ENCODE peak calls at places on chromosomes 7 and 10, in four cellular contexts. B is H1, E is A549, T is right lobe of liver. Y is an unnamed sample.

GRCh38 chr10:83539528-83540308 is 599.6 kb upstream of the GHITM start:
- DNase-seq in B (no peak), E (no peak), T (no peak), Y (no peak)

GRCh38 chr10:104622598-104623209 is 18.4 kb upstream of the SORCS3 start:
- DNase-seq in B (peak; percentile 60), E (peak; percentile 45), T (no peak), Y (no peak)

GRCh38 chr10:112229096-112229495 is 45.5 kb upstream of the GPAM start:
- DNase-seq in B (no peak), E (no peak), T (no peak), Y (no peak)

GRCh38 chr10:61078542-61078941 is 134.6 kb upstream of the RHOBTB1 start:
- DNase-seq in B (no peak), E (no peak), T (no peak), Y (no peak)

GRCh38 chr10:20100157-20100556 is 283.9 kb downstream of the PLXDC2 start:
- DNase-seq in B (no peak), E (peak; percentile 5), T (no peak), Y (no peak)

GRCh38 chr7:37065779-37066271 is 341.5 kb upstream of the AOAH start:
- DNase-seq in B (no peak), E (no peak), T (no peak), Y (peak; percentile 22)

GRCh38 chr7:39816462-39817065 is 133.5 kb upstream of the CDK13 start:
- DNase-seq in B (no peak), E (no peak), T (no peak), Y (no peak)

GRCh38 chr7:40324889-40325288 is 190.1 kb downstream of the SUGCT start:
- DNase-seq in B (no peak), E (no peak), T (no peak), Y (no peak)

GRCh38 chr10:118621304-118621942 is 26.0 kb upstream of the PRLHR start:
- DNase-seq in B (no peak), E (no peak), T (no peak), Y (no peak)

GRCh38 chr7:129827467-129827990 is 125.2 kb downstream of the UBE2H start:
- DNase-seq in B (no peak), E (no peak), T (no peak), Y (no peak)

GRCh38 chr10:119633538-119634218 is 17.5 kb upstream of the BAG3 start:
- DNase-seq in B (no peak), E (no peak), T (no peak), Y (no peak)

GRCh38 chr7:11726251-11727155 is 105.5 kb downstream of the THSD7A start:
- DNase-seq in B (no peak), E (no peak), T (no peak), Y (no peak)

GRCh38 chr7:131438969-131439368 is 111.3 kb downstream of the MKLN1 start:
- DNase-seq in B (no peak), E (no peak), T (no peak), Y (no peak)

GRCh38 chr10:24209946-24210491 is 1.1 kb downstream of the KIAA1217 start:
- DNase-seq in B (no peak), E (peak; percentile 14), T (no peak), Y (no peak)

GRCh38 chr10:5692476-5693358 is 8.1 kb downstream of the TASOR2 start:
- DNase-seq in B (peak; percentile 78), E (peak; percentile 55), T (peak; percentile 74), Y (peak; percentile 72)

GRCh38 chr7:5510426-5511045 is 86.9 kb upstream of the TNRC18 start:
- DNase-seq in B (no peak), E (no peak), T (no peak), Y (no peak)

GRCh38 chr7:102146122-102146521 is 140.5 kb upstream of the SH2B2 start:
- DNase-seq in B (no peak), E (no peak), T (no peak), Y (no peak)

GRCh38 chr10:28087675-28088351 is 88.9 kb upstream of the ODAD2 start:
- DNase-seq in B (no peak), E (peak; percentile 10), T (no peak), Y (no peak)

GRCh38 chr7:140596751-140597424 is 43.7 kb downstream of the DENND2A start:
- DNase-seq in B (no peak), E (no peak), T (no peak), Y (no peak)

GRCh38 chr7:129262333-129262732 is 37.5 kb downstream of the AHCYL2 start:
- DNase-seq in B (no peak), E (no peak), T (no peak), Y (no peak)

GRCh38 chr10:42984761-42985325 is 92.0 kb upstream of the RET start:
- DNase-seq in B (peak; percentile 31), E (no peak), T (peak; percentile 44), Y (no peak)

GRCh38 chr10:103692421-103693069 is 162.8 kb downstream of the SH3PXD2A start:
- DNase-seq in B (peak; percentile 71), E (no peak), T (no peak), Y (no peak)

GRCh38 chr10:115125505-115125904 is 32.3 kb downstream of the ATRNL1 start:
- DNase-seq in B (no peak), E (no peak), T (no peak), Y (no peak)

DNA sequence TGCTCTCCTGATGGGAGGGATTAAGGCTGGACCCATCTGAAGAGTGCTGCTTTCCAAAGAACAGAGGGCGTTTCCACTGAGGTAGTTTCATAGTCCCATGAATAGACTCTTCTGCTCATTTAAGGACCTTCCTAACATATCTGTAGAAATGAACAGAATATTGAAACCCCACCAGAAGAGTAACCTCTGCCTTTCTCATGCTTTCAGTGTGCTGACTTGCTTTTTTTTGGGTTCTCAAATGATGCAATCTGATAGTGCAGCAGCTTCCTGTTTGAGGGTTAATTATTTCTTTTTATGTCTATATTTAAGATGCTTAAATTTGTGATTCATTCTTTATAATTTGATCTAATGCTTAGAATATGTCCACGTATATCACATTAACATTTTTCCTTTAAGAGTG is 82.3 kb downstream of the GATA3 start:
- DNase-seq in B (no peak), E (no peak), T (no peak), Y (no peak)
- TF ChIP-seq POLR2A in B (no peak), E (no peak), T (no peak), Y (no peak)

DNA sequence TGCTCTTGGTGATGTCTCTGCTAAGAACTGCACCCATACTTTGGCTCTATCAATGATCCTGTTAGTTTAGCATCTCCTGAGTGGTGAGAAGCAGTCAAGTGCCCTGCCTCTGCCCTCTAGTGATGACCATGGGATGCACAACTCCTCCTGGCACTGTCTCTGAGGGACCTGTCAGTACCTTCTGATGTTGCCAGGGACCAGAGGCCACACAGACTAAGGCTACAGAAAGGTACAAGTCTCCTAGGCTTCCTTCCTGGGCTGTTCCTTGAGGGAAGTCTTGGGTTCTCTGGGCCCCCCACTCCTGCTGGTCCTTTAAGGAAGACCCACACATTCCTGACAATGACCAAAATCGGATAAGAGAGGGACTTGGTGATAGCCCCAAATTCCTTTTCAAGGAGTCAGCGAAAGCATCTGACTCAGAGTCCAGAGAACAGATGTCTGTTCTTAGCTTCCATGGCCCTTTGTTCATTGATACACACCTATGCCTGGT is 15.3 kb downstream of the NKX2-3 start:
- DNase-seq in B (no peak), E (peak; percentile 65), T (no peak), Y (peak; percentile 23)
- TF ChIP-seq POLR2A in B (no peak), E (no peak), T (no peak), Y (no peak)

GRCh38 chr7:29989257-29989995 is at the start of gene SCRN1:
- DNase-seq in B (peak; percentile 70), E (peak; percentile 51), T (peak; percentile 61), Y (peak; percentile 44)
- TF ChIP-seq POLR2A in B (peak; percentile 39), E (peak; percentile 41), T (no peak), Y (no peak)

GRCh38 chr7:1028044-1028770 is 16.1 kb upstream of the GPR146 start:
- DNase-seq in B (peak; percentile 88), E (peak; percentile 88), T (peak; percentile 93), Y (peak; percentile 95)
- TF ChIP-seq POLR2A in B (no peak), E (peak; percentile 60), T (peak; percentile 79), Y (peak; percentile 57)

GRCh38 chr7:27165655-27166474 is 528 bp upstream of the HOXA9 start:
- DNase-seq in B (no peak), E (no peak), T (peak; percentile 52), Y (no peak)
- TF ChIP-seq POLR2A in B (no peak), E (no peak), T (no peak), Y (no peak)

GRCh38 chr7:23679898-23680416 is at the start of gene FAM221A:
- DNase-seq in B (peak; percentile 86), E (peak; percentile 85), T (peak; percentile 94), Y (peak; percentile 88)

GRCh38 chr7:23685770-23686169 is 5.8 kb downstream of the FAM221A start:
- DNase-seq in B (no peak), E (peak; percentile 22), T (no peak), Y (no peak)

DNA sequence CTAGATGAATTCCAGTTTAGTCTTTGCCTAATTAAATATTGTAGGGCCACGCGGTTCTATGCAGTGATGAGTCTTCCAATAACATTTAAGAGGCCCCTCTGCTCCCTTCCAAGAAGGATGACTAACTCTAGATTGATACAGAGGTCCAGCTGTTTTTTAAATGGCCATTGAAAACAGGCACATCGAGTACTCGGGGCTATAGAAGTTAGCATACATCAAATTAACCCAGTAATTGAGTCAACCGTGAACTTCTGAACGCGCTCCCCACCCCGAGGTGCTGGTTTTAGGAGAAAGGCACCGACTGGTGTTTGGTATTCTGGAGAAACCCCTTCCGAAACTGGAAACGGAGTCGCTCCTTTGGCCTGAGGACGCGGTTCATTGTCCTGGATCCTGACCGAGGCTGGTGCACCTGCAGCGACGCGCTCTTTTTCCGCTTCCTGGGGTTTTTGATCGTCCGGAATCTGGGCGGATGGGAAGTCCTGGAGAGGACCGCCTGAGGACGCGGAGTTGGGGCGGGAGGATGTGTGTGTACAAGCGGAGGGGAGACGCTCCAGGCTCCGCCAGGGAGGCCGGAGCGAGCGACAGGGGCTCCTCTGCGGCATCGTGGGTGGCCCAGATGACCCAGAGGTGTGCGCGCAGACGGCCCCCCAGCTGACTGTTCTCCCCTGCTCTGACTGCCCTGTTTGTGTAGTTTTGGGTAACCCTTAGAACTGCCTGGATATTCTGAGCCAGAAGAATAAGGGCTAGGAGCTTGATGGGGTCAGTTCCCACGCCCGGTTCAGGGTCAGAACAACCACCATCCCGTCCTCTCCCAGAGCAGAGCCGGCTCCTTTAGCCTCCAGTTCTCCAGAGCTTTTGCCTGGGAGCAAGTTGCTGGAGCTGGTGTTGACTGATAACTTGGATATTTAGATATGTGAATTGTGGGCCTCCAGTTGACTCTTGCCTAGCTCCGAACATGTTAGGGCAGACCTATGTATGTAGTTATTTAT is 712 bp downstream of the FAM221A start:
- DNase-seq in B (peak; percentile 72), E (no peak), T (peak; percentile 72), Y (peak; percentile 44)
- TF ChIP-seq POLR2A in B (peak; percentile 68), E (no peak), T (peak; percentile 22), Y (no peak)

Y was measured in erythroblast.